ENCODE peak calls at places on chromosomes 16 and 17, in four cellular contexts. L, Z, Y and A are unnamed samples.

GRCh38 chr16:49795513-49795912 is 60.4 kb downstream of the ZNF423 start:
- DNase-seq in Z (no peak), Y (no peak), L (no peak), A (no peak)

GRCh38 chr16:72024862-72025382 is 16.4 kb downstream of the DHODH start:
- DNase-seq in Z (no peak), L (peak; percentile 4), Y (no peak), A (no peak)

GRCh38 chr16:75580-76501 is 2.2 kb upstream of the MPG start:
- DNase-seq in Z (peak; percentile 83), L (peak; percentile 86), Y (no peak), A (no peak)

GRCh38 chr17:80899402-80900268 is 92.0 kb upstream of the CHMP6 start:
- DNase-seq in Z (peak; percentile 83), Y (peak; percentile 88), L (peak; percentile 16), A (no peak)

GRCh38 chr17:8629371-8630226 is 926 bp downstream of the MYH10 start:
- DNase-seq in Z (peak; percentile 63), Y (peak; percentile 63), L (no peak), A (no peak)

GRCh38 chr16:75116081-75116910 is at the start of gene LDHD:
- DNase-seq in Y (peak; percentile 82), Z (peak; percentile 88), L (no peak), A (no peak)

GRCh38 chr16:72092832-72093447 is 480 bp downstream of the TXNL4B start:
- DNase-seq in L (peak; percentile 68), Z (no peak), Y (no peak), A (peak; percentile 17)

GRCh38 chr17:36592316-36592710 is 634 bp downstream of the DHRS11 start:
- DNase-seq in Z (peak; percentile 76), Y (peak; percentile 80), L (no peak), A (peak; percentile 38)

DNA sequence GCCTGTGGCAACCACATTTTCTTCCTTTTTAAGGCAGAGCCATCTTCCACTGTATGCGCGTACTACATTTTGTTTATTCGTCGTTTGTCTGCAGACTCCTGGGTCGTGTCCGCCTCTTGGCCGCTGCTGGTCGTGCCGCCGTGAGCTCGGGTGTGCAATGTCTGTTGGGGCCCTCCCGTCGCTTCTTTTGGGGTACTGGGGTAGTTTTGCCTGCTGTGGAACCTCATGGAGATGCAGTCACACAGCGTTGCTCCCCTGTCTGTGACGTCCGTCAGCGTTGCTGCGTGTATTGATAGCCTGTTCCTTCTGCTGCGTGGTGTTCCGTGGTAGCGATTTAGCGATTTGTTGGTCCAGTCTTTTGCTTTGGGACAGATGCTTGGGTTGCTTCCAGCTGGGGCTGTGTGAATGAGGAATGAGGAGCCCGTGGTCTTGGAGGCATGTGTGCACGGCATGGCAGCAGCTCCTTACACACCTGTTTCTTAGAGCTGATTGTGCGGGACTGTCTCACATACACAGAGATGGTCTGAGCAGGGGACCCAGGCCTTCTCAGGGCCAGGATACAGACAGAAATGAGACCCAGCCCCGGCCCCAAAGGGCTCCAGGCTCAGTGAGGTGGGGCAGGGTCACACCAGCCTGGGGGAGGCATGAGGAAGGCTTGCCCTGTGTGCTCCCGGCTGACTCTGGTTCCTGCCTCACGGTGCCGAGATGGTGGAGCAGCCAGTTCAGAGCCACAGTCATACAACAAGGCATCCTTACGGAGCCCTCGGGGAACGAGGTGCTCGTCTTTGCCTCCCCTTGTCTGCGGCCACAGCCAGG is 78.4 kb upstream of the GSE1 start:
- DNase-seq in Z (no peak), Y (no peak), L (no peak), A (no peak)
- H3K14ac ChIP-seq in Z (no peak overlapping the region), Y (no peak overlapping the region), L (no peak overlapping the region), A (no peak overlapping the region)

DNA sequence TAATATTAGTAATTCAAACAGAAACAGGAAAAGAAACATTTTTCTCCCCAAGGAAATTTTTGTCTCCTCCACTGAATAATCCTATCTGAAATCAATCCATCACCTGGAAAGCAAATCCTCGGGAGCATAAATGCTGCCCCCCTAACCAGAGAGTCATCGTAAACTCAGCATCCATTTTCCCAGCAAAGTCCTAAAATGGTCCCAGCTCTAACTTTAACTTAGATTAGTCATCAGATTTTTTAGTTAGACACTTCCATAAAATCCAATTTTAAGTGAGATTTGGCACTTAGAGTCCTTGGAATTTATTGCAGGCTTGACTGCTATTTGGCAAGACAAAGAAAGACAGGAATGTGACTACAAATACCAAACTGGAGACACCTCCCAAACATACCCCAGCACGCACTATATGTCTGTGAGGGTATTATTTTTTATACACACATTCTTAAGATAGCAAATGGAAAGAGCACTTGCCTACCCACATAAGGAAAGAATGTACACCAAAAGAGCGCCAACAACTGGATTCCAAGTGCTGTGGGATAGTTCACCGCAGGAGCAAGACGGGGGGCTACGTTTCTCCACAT is 15.4 kb downstream of the SCO1 start:
- DNase-seq in L (peak; percentile 54), Y (no peak), Z (no peak), A (no peak)
- H3K14ac ChIP-seq in L (no peak overlapping the region), Y (no peak overlapping the region), Z (no peak overlapping the region), A (no peak overlapping the region)

GRCh38 chr17:73311781-73312641 is at the start of gene CDC42EP4:
- DNase-seq in Y (peak; percentile 96), Z (peak; percentile 99), L (peak; percentile 91), A (peak; percentile 90)

GRCh38 chr17:73307130-73307529 is 4.7 kb downstream of the CDC42EP4 start:
- DNase-seq in Y (no peak), Z (peak; percentile 23), L (no peak), A (no peak)

GRCh38 chr17:73311428-73311780 is 397 bp downstream of the CDC42EP4 start:
- DNase-seq in L (no peak), Z (no peak), Y (peak; percentile 71), A (no peak)

GRCh38 chr17:73308017-73308823 is 3.6 kb downstream of the CDC42EP4 start:
- DNase-seq in Y (no peak), Z (no peak), L (peak; percentile 93), A (no peak)

DNA sequence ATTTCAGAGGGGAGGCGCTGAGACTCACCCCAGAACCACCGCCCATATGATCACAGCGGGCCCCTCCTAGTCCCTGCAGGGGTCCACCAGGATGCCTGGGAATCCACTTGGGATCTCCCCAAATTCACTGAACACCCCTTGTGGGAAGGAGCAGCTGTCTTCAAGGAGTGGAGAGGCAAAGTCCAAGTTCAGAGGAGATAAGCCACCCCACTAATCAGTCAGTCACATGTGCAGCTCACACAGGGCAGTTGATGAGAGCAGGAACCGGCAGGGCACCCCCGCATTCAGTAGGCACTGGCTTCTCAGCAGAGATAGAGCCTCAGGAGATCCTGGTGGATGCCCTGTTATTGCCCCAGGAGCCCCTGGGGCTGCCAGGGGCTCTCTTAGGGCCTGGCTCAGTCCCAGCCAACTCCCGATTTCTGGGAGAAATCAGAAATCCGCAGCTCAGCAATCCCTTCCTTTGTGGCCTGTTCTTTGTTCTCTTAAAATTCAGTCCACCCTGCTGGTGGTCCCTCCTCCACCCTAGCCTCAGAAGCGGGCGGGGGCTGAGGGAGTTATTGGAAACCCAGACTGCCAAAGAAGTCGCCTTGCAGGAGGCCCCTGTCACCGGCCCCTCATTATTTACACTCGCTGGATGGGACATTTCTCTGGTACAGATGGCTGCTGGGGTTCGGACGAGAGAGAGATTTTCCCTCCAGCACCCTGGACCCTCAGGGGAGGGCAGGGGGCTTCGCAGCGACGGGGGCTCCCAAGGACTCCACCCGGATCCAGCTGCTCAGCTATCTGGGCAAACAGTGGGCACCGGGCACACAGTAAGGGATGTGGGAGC is 1.9 kb downstream of the CDC42EP4 start:
- DNase-seq in Z (no peak), Y (peak; percentile 60), L (no peak), A (peak; percentile 67)
- H3K14ac ChIP-seq in Z (peak overlapping the region; percentile 26), Y (no peak overlapping the region), L (peak overlapping the region; percentile 95), A (no peak overlapping the region)

DNA sequence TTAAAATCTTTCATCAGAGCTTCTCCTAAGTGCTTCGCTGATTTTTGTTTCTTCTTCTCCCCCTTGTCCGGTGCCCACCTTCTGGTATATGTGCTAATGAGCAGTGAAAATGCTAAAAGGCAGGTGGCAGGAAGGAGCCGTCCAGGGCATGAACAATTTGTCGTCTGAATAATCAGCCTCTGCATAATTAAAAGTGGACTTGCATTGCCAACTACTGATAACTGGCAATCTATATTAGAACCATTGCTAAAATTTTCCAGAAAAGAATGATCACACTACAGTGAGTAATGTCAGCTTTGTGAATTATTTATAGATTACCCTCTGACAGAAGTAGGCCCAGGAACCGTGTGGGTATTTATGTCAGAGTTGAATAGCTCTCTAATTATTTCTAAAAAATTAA is 28.1 kb downstream of the SERPINF1 start:
- DNase-seq in Z (no peak), Y (no peak), L (no peak), A (no peak)
- H3K14ac ChIP-seq in Z (no peak overlapping the region), Y (no peak overlapping the region), L (no peak overlapping the region), A (no peak overlapping the region)

GRCh38 chr17:15431201-15431600 is 36.2 kb downstream of the CDRT4 start:
- DNase-seq in L (no peak), Y (no peak), Z (no peak), A (no peak)

GRCh38 chr17:15432807-15433547 is 34.4 kb downstream of the CDRT4 start:
- DNase-seq in Z (no peak), L (peak; percentile 93), Y (no peak), A (no peak)

GRCh38 chr17:15436399-15437369 is 30.7 kb downstream of the CDRT4 start:
- DNase-seq in L (peak; percentile 34), Y (peak; percentile 56), Z (peak; percentile 59), A (no peak)

DNA sequence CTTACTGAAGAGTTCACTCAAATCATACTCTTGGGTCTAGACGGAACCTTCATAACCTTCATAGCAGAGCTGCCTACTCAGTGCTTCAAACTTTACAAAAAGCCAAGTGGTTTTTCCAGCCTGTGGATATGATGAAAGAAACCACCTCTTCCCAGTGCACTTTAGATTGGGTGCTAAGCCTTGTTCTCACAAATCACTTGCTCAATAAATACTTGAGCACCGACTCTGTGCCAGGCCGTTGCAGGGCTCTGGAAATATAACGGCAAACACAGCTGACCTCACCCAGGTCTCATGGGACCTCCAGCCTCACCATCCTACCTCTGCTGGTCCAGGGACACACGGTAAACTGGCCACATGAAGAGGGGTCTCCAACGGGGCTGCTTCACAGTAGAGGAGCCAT is 35.7 kb downstream of the CDRT4 start:
- DNase-seq in L (no peak), Y (no peak), Z (no peak), A (no peak)
- H3K14ac ChIP-seq in L (no peak overlapping the region), Y (no peak overlapping the region), Z (no peak overlapping the region), A (no peak overlapping the region)

DNA sequence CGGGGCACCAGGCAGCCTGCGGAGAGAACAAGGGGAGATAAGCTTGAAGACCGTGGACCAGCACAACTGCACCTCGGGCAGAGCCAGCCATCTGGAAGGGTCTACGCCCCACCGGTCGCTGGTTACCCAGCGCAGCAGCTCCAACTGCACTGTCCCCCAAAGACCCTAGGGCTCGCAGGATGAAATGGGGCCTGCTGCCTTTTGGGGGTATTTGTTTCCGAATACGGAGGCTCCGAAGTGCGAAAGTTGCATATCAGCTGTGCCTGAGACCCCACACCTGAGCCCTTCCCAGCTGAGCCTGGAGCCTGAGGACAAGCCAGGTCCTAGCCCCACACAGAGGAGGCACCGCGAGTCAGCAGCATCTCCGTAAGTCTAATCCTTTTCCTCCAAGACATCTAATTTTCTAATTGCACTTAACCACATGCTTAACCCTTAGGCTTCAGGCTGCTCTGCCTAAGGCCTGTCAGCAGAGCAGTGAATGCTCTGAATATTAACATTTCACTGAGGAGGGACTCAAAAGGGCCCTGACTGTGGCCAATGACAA is 4.0 kb downstream of the KIFC3 start:
- DNase-seq in L (no peak), Z (no peak), Y (no peak), A (no peak)
- H3K14ac ChIP-seq in L (no peak overlapping the region), Z (no peak overlapping the region), Y (no peak overlapping the region), A (no peak overlapping the region)

DNA sequence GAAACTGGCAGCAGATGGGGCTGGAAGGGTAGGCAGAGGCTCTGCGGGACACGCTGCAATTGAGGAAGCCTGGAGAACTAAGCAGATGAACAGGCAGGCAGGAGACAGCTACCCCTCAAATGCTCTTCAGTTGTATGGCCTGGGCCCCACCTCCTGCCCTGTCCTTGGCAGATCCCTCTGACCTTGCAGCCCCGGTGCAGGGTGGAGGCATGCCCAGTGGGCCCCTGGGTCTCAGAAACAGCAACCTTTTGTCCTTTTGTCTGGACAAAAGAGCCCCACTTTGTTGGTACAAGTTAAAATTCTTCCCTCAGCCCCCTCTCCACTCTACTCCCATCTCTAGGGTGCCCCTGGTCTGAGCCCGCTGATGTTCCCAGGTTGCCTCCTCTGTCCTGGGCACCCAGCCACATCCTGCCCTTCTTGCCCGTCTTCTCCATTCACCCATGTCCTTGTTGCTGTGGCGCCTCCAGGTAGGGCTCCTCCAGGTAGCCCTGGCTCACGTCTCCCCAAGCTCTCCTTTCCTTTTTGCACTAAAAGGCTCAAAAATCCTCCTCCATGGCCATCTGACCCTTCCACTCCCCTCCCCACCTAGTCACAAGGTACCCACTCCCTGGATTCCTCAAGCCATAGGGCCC is 136.8 kb downstream of the CLEC16A start:
- DNase-seq in L (no peak), Z (no peak), Y (no peak), A (no peak)
- H3K14ac ChIP-seq in L (peak overlapping the region; percentile 94), Z (no peak overlapping the region), Y (no peak overlapping the region), A (no peak overlapping the region)